ENCODE peak calls at places on chromosome 21, in six cellular contexts. U is uterus; D is ovary; A is effector memory CD4-positive, alpha-beta T cell; Z is psoas muscle; J is kidney. W is an unnamed sample. For H3K4me1, the result is how much of the 10 kb centered on the place peaks cover.

GRCh38 chr21:35138665-35139381 is 89.7 kb upstream of the RUNX1 start:
- DNase-seq in A (no peak), D (no peak), U (no peak), J (no peak), Z (no peak), W (no peak)

GRCh38 chr21:26769613-26770188 is 75.5 kb downstream of the ADAMTS1 start:
- DNase-seq in A (no peak), J (no peak), D (no peak), U (peak), Z (no peak), W (peak)

GRCh38 chr21:39386194-39386593 is 37.3 kb upstream of the HMGN1 start:
- DNase-seq in J (no peak), D (peak), A (no peak), U (peak), Z (peak), W (no peak)

GRCh38 chr21:17463441-17463840 is 49.4 kb upstream of the CXADR start:
- DNase-seq in Z (no peak), D (no peak), U (peak), J (no peak), A (no peak), W (no peak)

GRCh38 chr21:34962586-34963222 is 86.4 kb downstream of the RUNX1 start:
- DNase-seq in J (no peak), U (no peak), D (no peak), A (no peak), Z (no peak), W (no peak)

GRCh38 chr21:35025206-35026152 is 23.6 kb downstream of the RUNX1 start:
- DNase-seq in U (no peak), D (no peak), Z (no peak), A (no peak), J (no peak), W (no peak)

GRCh38 chr21:14591882-14592281 is 45.8 kb upstream of the SAMSN1 start:
- DNase-seq in U (peak), A (no peak), Z (peak), J (no peak), D (no peak), W (no peak)

GRCh38 chr21:14120091-14120734 is 90.5 kb downstream of the LIPI start:
- DNase-seq in D (no peak), Z (no peak), J (no peak), U (no peak), A (no peak), W (peak)

GRCh38 chr21:25456672-25457071 is 150.6 kb downstream of the MRPL39 start:
- DNase-seq in J (no peak), D (no peak), A (no peak), U (no peak), Z (no peak), W (no peak)

GRCh38 chr21:26194326-26194725 is 23.8 kb upstream of the APP start:
- DNase-seq in Z (no peak), J (no peak), U (no peak), D (no peak), A (no peak), W (no peak)

GRCh38 chr21:43029785-43030184 is 45.9 kb downstream of the CBS start:
- DNase-seq in U (no peak), Z (no peak), D (no peak), A (no peak), J (no peak), W (no peak)

GRCh38 chr21:19034041-19034440 is 630.5 kb upstream of the TMPRSS15 start:
- DNase-seq in U (no peak), D (no peak), J (no peak), Z (no peak), A (no peak), W (no peak)

GRCh38 chr21:43835061-43835460 is 30.0 kb upstream of the AGPAT3 start:
- DNase-seq in U (no peak), Z (no peak), D (no peak), J (peak), A (no peak), W (no peak)

GRCh38 chr21:27362249-27362648 is 395.4 kb upstream of the ADAMTS5 start:
- DNase-seq in Z (no peak), J (no peak), U (no peak), D (no peak), A (no peak), W (no peak)

GRCh38 chr21:27528697-27529096 is 561.8 kb upstream of the ADAMTS5 start:
- DNase-seq in Z (no peak), A (no peak), D (no peak), U (no peak), J (no peak), W (no peak)

GRCh38 chr21:16358784-16359183 is 629.0 kb downstream of the USP25 start:
- DNase-seq in U (no peak), Z (no peak), D (no peak), A (no peak), J (no peak), W (no peak)

GRCh38 chr21:33968082-33968997 is 52.7 kb upstream of the ATP5PO start:
- DNase-seq in A (no peak), Z (no peak), U (no peak), D (no peak), J (no peak), W (no peak)

GRCh38 chr21:34734696-34735095 is 65.9 kb downstream of the CLIC6 start:
- DNase-seq in J (no peak), D (no peak), Z (peak), A (no peak), U (no peak), W (no peak)

GRCh38 chr21:34795152-34796141 is 126.7 kb downstream of the CLIC6 start:
- DNase-seq in Z (peak), A (no peak), D (no peak), J (no peak), U (no peak), W (no peak)

GRCh38 chr21:26933448-26933847 is 33.4 kb downstream of the ADAMTS5 start:
- DNase-seq in J (no peak), U (no peak), A (no peak), Z (no peak), D (no peak), W (no peak)

DNA sequence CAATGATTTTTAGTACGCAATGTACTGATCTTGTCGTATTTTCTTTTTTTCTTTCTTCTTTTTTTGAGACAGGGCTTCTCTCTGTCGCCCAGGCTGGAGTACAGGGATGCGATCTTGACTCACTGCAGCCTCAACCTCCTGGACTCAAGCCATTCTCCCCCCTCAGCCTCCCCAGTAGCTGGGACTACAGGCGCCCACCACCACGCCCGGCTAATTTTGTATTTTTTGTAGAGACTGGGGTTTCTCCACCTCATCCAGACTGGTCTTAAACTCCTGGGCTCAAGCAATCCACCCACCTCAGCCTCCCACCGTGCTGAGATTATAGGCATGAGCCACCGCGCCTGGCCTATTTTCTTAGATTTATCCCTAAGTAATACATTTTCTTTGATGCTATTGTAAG is 43.9 kb upstream of the COL6A2 start:
- DNase-seq in Z (no peak), J (peak), U (peak), A (no peak), D (no peak), W (no peak)
- H3K4me1 ChIP-seq in Z (under half), J (under half), U (under half), A (under half), D (under half), W (under half)

DNA sequence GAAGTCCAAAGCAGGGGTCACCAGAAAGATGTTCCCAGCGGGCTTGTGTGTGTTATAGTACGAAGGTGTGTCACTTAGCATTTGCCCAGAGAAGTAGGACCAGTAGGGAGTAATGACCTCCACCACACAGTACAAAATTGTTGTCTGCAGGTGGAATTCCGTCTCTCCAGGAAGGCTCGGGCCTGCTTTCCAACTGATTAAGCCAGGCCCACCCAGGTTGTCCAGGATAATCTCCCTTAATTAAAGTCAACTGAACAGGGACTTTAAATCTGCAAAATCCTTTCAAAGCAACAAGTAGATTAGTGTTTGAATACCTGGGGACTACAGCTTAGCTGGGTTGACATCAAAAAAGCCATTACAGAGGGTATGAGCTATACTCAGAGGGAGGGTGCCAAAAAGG is 131.3 kb downstream of the BACH1 start:
- DNase-seq in A (no peak), J (no peak), Z (no peak), U (no peak), D (no peak), W (no peak)
- H3K4me1 ChIP-seq in A (under half), J (under half), Z (under half), U (under half), D (under half), W (under half)

GRCh38 chr21:23886828-23887708 is 1720.2 kb downstream of the MRPL39 start:
- DNase-seq in U (no peak), Z (no peak), D (no peak), J (no peak), A (no peak), W (no peak)
- H3K4me1 ChIP-seq in U (under half), Z (under half), D (under half), J (under half), A (under half), W (under half)

GRCh38 chr21:36691539-36692124 is 7.3 kb upstream of the SIM2 start:
- DNase-seq in Z (no peak), D (no peak), A (no peak), J (no peak), U (no peak), W (no peak)

GRCh38 chr21:36692125-36692843 is 6.6 kb upstream of the SIM2 start:
- DNase-seq in A (no peak), Z (no peak), D (no peak), J (no peak), U (no peak), W (no peak)

GRCh38 chr21:36689324-36689723 is 9.6 kb upstream of the SIM2 start:
- DNase-seq in U (no peak), A (no peak), J (no peak), Z (no peak), D (no peak), W (no peak)

GRCh38 chr21:36692844-36693143 is 6.1 kb upstream of the SIM2 start:
- DNase-seq in J (no peak), Z (no peak), A (no peak), U (no peak), D (no peak), W (no peak)

DNA sequence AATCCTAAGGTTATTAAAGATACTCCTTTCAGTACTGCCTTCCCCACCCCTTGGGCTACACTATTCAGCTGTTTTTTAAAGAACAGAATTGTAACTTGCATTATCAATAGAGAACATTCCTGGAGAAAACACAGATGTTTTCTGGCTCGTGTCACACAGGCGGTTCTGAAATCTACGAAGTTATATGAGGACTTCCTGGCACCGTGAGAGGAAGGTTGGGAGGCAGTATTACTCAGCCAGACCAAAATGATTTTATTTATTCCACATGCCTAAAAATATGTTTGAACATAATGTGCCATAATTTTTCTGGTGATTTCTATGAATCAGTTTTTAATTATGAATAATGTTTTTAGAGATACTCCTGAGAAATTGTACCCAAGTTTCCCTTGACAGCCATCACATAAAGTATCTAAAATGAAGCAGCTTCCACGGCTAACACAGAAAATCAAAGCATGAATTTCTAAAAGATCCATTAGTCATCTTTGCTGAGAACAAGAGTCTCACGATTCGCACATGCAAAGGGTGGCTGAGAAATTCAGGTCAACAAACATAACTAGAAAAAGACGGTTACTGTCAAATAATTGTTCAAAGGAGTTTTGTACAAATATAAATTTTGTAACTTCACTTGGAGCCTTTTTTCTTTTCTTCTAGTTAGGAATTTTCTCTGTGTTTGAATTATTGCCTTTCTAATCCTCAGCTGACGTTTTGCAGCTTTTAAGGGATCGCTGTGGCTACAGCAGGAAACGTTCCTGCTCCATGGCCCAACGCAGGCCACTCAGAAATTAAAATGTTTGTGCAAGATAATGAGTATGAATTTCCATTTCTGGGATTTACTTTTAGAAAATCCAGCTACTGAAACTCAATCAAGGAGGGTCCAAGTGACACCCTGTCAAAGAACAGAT is 8.0 kb upstream of the SIM2 start:
- DNase-seq in J (no peak), Z (no peak), D (no peak), A (no peak), U (no peak), W (no peak)
- H3K4me1 ChIP-seq in J (under half), Z (under half), D (under half), A (under half), U (under half), W (under half)

GRCh38 chr21:32595431-32595830 is 10.1 kb upstream of the TCP10L start:
- DNase-seq in J (no peak), Z (no peak), D (no peak), U (no peak), A (no peak), W (no peak)

GRCh38 chr21:32592929-32593502 is 7.7 kb upstream of the TCP10L start:
- DNase-seq in U (no peak), A (no peak), Z (no peak), D (no peak), J (no peak), W (no peak)

GRCh38 chr21:32593690-32594089 is 8.4 kb upstream of the TCP10L start:
- DNase-seq in D (no peak), U (no peak), A (no peak), Z (no peak), J (no peak), W (no peak)

GRCh38 chr21:32599146-32599925 is 12.8 kb downstream of the CFAP298 start:
- DNase-seq in A (no peak), U (no peak), D (no peak), Z (no peak), J (no peak), W (no peak)

GRCh38 chr21:32597205-32597604 is 11.9 kb upstream of the TCP10L start:
- DNase-seq in U (no peak), J (no peak), Z (no peak), A (no peak), D (no peak), W (no peak)
- H3K4me1 ChIP-seq in U (under half), J (under half), Z (under half), A (under half), D (under half), W (under half)

GRCh38 chr21:41768371-41769042 is 1.7 kb upstream of the RIPK4 start:
- DNase-seq in U (no peak), Z (no peak), J (peak), D (no peak), A (no peak), W (peak)
- H3K4me1 ChIP-seq in U (under half), Z (under half), J (under half), D (under half), A (under half), W (under half)

DNA sequence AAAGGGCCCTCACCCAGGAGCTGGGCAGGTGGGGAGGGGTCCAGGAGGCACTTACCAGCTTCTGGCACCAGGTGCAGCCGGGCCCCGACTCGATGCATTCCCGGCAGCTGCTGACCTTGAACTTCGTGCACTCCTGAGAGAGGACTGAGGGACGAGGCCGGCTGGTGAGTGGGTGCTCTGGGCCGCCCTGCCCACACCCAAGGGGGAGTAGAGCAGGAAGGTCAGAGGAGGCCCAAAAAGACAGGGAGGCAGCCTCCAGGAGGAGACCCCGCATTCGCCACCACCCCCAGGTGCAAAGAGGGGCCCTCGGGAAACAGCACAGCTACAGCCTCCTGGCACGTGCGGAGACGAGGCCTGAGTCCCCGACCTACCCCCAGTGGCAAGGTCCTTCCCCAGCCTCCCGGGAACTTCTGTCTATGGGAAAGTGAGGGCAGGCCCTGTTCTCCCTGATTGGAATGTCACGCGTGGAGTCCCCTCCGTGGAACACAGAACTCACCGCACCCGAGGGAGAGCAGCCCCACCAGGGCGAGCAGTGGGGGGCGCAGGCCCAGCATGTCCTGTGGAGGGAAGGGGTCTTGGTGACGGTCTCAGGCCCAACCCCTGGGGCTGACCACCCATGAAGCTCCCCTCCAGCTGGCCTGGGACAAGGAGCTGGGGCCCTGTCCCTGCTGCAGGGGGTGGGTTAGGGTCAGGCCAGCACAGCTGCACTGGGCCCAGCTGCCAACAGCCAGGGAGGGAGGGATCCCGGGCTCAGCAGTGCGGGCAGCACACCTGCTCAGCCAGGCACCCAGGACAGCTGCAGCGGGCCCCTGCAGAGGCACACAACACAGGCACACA is 10.3 kb downstream of the ITGB2 start:
- DNase-seq in J (no peak), A (no peak), D (no peak), U (no peak), Z (no peak), W (no peak)
- H3K4me1 ChIP-seq in J (under half), A (half or more), D (under half), U (under half), Z (under half), W (under half)

GRCh38 chr21:38298833-38299232 is 42.0 kb downstream of the KCNJ15 start:
- DNase-seq in A (no peak), U (no peak), J (no peak), D (no peak), Z (no peak), W (no peak)

GRCh38 chr21:38297871-38298270 is 41.1 kb downstream of the KCNJ15 start:
- DNase-seq in J (no peak), Z (no peak), A (no peak), D (no peak), U (no peak), W (no peak)

GRCh38 chr21:38297193-38297592 is 40.4 kb downstream of the KCNJ15 start:
- DNase-seq in Z (no peak), A (no peak), J (no peak), D (no peak), U (no peak), W (no peak)

GRCh38 chr21:38293765-38294164 is 37.0 kb downstream of the KCNJ15 start:
- DNase-seq in A (no peak), Z (no peak), U (no peak), J (no peak), D (no peak), W (no peak)

DNA sequence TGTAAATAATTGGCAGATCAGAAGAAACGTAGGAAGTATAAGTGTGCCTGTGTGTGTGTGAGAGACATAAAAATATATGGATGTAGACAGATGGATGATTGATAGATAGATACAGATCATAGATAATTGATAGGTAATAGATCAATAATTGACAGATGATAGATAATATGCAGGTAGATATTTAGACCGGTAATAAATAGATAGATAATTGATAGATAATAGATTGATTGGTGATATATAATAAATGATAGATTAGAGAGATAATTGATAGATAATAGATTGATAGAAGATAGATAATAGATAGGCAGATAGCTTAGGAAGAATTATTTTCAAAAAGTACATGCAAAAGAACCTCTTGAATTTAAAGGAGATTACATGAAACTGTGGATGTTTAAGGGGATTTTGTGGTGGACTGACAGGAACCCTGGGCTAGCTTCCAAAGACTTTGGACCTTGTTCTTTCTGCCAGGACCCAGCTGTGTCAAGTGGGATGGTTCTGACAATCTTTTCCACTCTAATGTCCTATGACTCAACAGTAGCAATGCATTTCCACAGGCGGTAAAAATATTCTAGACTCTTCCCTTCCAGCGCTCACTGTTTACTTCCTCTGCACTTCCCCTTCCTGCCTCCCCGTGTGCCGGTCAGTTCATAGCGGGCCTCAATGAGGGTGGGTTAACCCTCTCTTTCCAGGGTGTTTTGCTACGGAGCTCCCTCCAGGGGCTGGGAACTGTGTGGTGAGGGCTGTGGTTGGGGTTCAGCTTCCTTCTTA is 39.4 kb downstream of the KCNJ15 start:
- DNase-seq in U (no peak), A (no peak), D (no peak), J (no peak), Z (no peak), W (no peak)
- H3K4me1 ChIP-seq in U (under half), A (under half), D (under half), J (under half), Z (under half), W (under half)